ENCODE peak calls at places on chromosomes 6 and 20, in six cellular contexts. One of them, this sample, is unnamed.

GRCh38 chr6:158669145-158670035 is 19.5 kb downstream of the SYTL3 start:
- DNase-seq in NCI-H345: no peak
- DNase-seq in lung: no peak
- DNase-seq in choroid plexus epithelial cell: peak; percentile 41
- DNase-seq in substantia nigra: no peak
- DNase-seq in activated CD4-positive, alpha-beta T cell treated with anti-CD3 and anti-CD28 coated beads, Interleukin-2, amount 50 U/mL, for 1 hour: no peak
- DNase-seq in this sample: no peak

GRCh38 chr20:19336601-19337000 is 124.2 kb downstream of the SLC24A3 start:
- DNase-seq in NCI-H345: no peak
- DNase-seq in lung: no peak
- DNase-seq in choroid plexus epithelial cell: no peak
- DNase-seq in substantia nigra: no peak
- DNase-seq in activated CD4-positive, alpha-beta T cell treated with anti-CD3 and anti-CD28 coated beads, Interleukin-2, amount 50 U/mL, for 1 hour: no peak
- DNase-seq in this sample: no peak

GRCh38 chr20:35269055-35269781 is 8.7 kb downstream of the MMP24OS start:
- DNase-seq in NCI-H345: peak; percentile 35
- DNase-seq in lung: peak; percentile 56
- DNase-seq in choroid plexus epithelial cell: peak; percentile 76
- DNase-seq in substantia nigra: peak; percentile 50
- DNase-seq in activated CD4-positive, alpha-beta T cell treated with anti-CD3 and anti-CD28 coated beads, Interleukin-2, amount 50 U/mL, for 1 hour: peak; percentile 45
- DNase-seq in this sample: peak; percentile 25

GRCh38 chr6:75932067-75932466 is 140.4 kb downstream of the IMPG1 start:
- DNase-seq in NCI-H345: peak; percentile 36
- DNase-seq in lung: no peak
- DNase-seq in choroid plexus epithelial cell: peak; percentile 53
- DNase-seq in substantia nigra: no peak
- DNase-seq in activated CD4-positive, alpha-beta T cell treated with anti-CD3 and anti-CD28 coated beads, Interleukin-2, amount 50 U/mL, for 1 hour: no peak
- DNase-seq in this sample: peak; percentile 23

GRCh38 chr6:33850294-33850693 is 46.5 kb upstream of the MLN start:
- DNase-seq in NCI-H345: no peak
- DNase-seq in lung: no peak
- DNase-seq in choroid plexus epithelial cell: no peak
- DNase-seq in substantia nigra: no peak
- DNase-seq in activated CD4-positive, alpha-beta T cell treated with anti-CD3 and anti-CD28 coated beads, Interleukin-2, amount 50 U/mL, for 1 hour: no peak
- DNase-seq in this sample: no peak

GRCh38 chr6:49606696-49607390 is 29.8 kb downstream of the RHAG start:
- DNase-seq in NCI-H345: peak; percentile 90
- DNase-seq in lung: no peak
- DNase-seq in choroid plexus epithelial cell: peak; percentile 94
- DNase-seq in substantia nigra: peak; percentile 9
- DNase-seq in activated CD4-positive, alpha-beta T cell treated with anti-CD3 and anti-CD28 coated beads, Interleukin-2, amount 50 U/mL, for 1 hour: no peak
- DNase-seq in this sample: peak; percentile 88

GRCh38 chr20:3218307-3218988 is 9.2 kb downstream of the ITPA start:
- DNase-seq in NCI-H345: peak; percentile 86
- DNase-seq in lung: peak; percentile 72
- DNase-seq in choroid plexus epithelial cell: peak; percentile 45
- DNase-seq in substantia nigra: peak; percentile 43
- DNase-seq in activated CD4-positive, alpha-beta T cell treated with anti-CD3 and anti-CD28 coated beads, Interleukin-2, amount 50 U/mL, for 1 hour: peak; percentile 78
- DNase-seq in this sample: peak; percentile 59

GRCh38 chr6:122817362-122817761 is 28.3 kb downstream of the SMPDL3A start:
- DNase-seq in NCI-H345: no peak
- DNase-seq in lung: no peak
- DNase-seq in choroid plexus epithelial cell: no peak
- DNase-seq in substantia nigra: no peak
- DNase-seq in activated CD4-positive, alpha-beta T cell treated with anti-CD3 and anti-CD28 coated beads, Interleukin-2, amount 50 U/mL, for 1 hour: no peak
- DNase-seq in this sample: no peak

GRCh38 chr6:112100561-112100960 is 13.2 kb downstream of the FAM229B start:
- DNase-seq in NCI-H345: no peak
- DNase-seq in lung: no peak
- DNase-seq in choroid plexus epithelial cell: no peak
- DNase-seq in substantia nigra: no peak
- DNase-seq in activated CD4-positive, alpha-beta T cell treated with anti-CD3 and anti-CD28 coated beads, Interleukin-2, amount 50 U/mL, for 1 hour: no peak
- DNase-seq in this sample: peak; percentile 12